ENCODE peak calls at places on chromosomes 6 and 20, in six cellular contexts. E is heart left ventricle; Y is adrenal gland; U is hepatocyte; L is neural progenitor cell; F is CD8-positive, alpha-beta T cell. X is an unnamed sample.
A peak's percentile ranks its signal among the peaks of the same experiment; 100 is the strongest.

GRCh38 chr6:13395272-13396237 is 67.2 kb upstream of the TBC1D7 start:
- DNase-seq in E (peak; percentile 76), Y (peak; percentile 94), U (peak; percentile 58), L (no peak), F (no peak), X (peak; percentile 81)

GRCh38 chr20:367486-367887 is 13.1 kb upstream of the TRIB3 start:
- DNase-seq in E (no peak), Y (no peak), U (no peak), L (no peak), F (no peak), X (no peak)

GRCh38 chr6:81734081-81734480 is 18.4 kb downstream of the TENT5A start:
- DNase-seq in E (no peak), Y (no peak), U (no peak), L (no peak), F (no peak), X (no peak)

GRCh38 chr6:112690497-112691202 is 343.5 kb downstream of the RFPL4B start:
- DNase-seq in E (no peak), Y (no peak), U (no peak), L (no peak), F (no peak), X (no peak)

GRCh38 chr6:125073071-125073470 is 80.5 kb upstream of the TPD52L1 start:
- DNase-seq in E (no peak), Y (no peak), U (no peak), L (no peak), F (no peak), X (no peak)

GRCh38 chr6:155561262-155561970 is 105.8 kb upstream of the NOX3 start:
- DNase-seq in E (no peak), Y (no peak), U (peak; percentile 7), L (no peak), F (no peak), X (no peak)

GRCh38 chr6:94862116-94862515 is 715.2 kb upstream of the MANEA start:
- DNase-seq in E (no peak), Y (no peak), U (no peak), L (no peak), F (no peak), X (no peak)

GRCh38 chr6:36501686-36502085 is 45.6 kb downstream of the STK38 start:
- DNase-seq in E (no peak), Y (no peak), U (no peak), L (no peak), F (no peak), X (no peak)

GRCh38 chr6:167225903-167226508 is 65.1 kb upstream of the UNC93A start:
- DNase-seq in E (no peak), Y (no peak), U (no peak), L (no peak), F (no peak), X (no peak)

GRCh38 chr6:117491916-117492315 is 9.4 kb downstream of the DCBLD1 start:
- DNase-seq in E (no peak), Y (no peak), U (no peak), L (no peak), F (no peak), X (no peak)

GRCh38 chr6:117489003-117489402 is 6.5 kb downstream of the DCBLD1 start:
- DNase-seq in E (no peak), Y (no peak), U (no peak), L (no peak), F (no peak), X (no peak)

GRCh38 chr6:117484052-117484646 is 1.7 kb downstream of the DCBLD1 start:
- DNase-seq in E (no peak), Y (no peak), U (no peak), L (no peak), F (no peak), X (no peak)

GRCh38 chr6:117485433-117485832 is 3.0 kb downstream of the DCBLD1 start:
- DNase-seq in E (no peak), Y (no peak), U (no peak), L (no peak), F (no peak), X (no peak)

GRCh38 chr6:117487831-117488230 is 5.4 kb downstream of the DCBLD1 start:
- DNase-seq in E (no peak), Y (no peak), U (no peak), L (no peak), F (no peak), X (no peak)
- H3K4me1 ChIP-seq in E (peaks cover 12% of the 10 kb centered on the region), Y (peaks cover 5% of the 10 kb centered on the region), U (peaks cover 8% of the 10 kb centered on the region), L (no peaks in the 10 kb centered on the region), F (peaks cover 5% of the 10 kb centered on the region), X (peaks cover 20% of the 10 kb centered on the region)

DNA sequence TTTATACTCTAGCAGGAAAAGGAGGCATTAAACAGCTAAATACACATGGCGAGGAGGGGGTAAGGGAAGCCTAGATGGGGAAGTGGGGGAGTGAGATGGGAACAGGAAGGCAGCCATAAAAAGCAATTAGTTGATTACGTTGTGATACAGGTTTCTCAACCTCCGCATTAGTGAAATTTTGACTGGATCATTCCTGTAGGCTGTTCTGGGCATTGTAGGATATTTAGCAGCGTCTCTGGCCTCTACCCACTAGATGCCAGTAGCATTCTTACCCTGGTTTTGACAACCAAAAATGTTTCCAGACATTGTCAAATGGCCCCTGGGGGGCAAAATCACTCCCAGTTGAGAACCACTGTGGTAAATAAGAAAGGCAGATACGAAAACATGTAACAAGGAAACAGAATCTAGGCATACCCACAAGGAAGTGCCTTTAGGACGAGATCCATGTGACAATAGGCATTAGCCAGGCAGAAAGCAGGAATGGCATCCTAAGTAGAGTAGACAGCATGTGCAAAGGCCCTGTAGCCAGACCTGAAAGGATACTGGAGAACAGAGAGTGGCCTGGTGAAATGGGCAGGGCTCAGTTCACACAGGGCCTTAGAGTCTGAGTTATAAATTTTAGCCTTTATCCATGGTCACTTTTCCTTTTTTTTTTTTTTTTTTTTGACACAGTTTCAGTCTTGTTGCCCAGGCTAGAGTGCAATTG is 25.8 kb upstream of the PTPN1 start:
- DNase-seq in E (no peak), Y (no peak), U (no peak), L (no peak), F (no peak), X (no peak)
- H3K4me3 ChIP-seq in E (peak overlapping the region; percentile 54), Y (no peak overlapping the region), U (no peak overlapping the region), L (no peak overlapping the region), F (peak overlapping the region; percentile 36), X (peak overlapping the region; percentile 60)

GRCh38 chr20:5932796-5933195 is 17.5 kb downstream of the TRMT6 start:
- DNase-seq in E (no peak), Y (no peak), U (no peak), L (no peak), F (no peak), X (no peak)

GRCh38 chr20:5938456-5939029 is 11.8 kb downstream of the TRMT6 start:
- DNase-seq in E (no peak), Y (no peak), U (no peak), L (no peak), F (no peak), X (no peak)

GRCh38 chr20:5935384-5935783 is 14.9 kb downstream of the TRMT6 start:
- DNase-seq in E (no peak), Y (no peak), U (no peak), L (no peak), F (no peak), X (no peak)

GRCh38 chr20:5931411-5931810 is 18.9 kb downstream of the TRMT6 start:
- DNase-seq in E (no peak), Y (no peak), U (no peak), L (no peak), F (no peak), X (no peak)

GRCh38 chr20:5933802-5934436 is 16.4 kb downstream of the TRMT6 start:
- DNase-seq in E (no peak), Y (peak; percentile 25), U (no peak), L (peak; percentile 18), F (no peak), X (no peak)
- TF ChIP-seq CTCF in E (peak; percentile 11), Y (peak; percentile 21), U (peak; percentile 33), L (peak; percentile 40), F (no peak), X (peak; percentile 5)

GRCh38 chr6:30750379-30750668 is 6.0 kb upstream of the IER3 start:
- DNase-seq in E (no peak), Y (no peak), U (no peak), L (no peak), F (no peak), X (no peak)
- H3K4me1 ChIP-seq in E (peaks cover 50% of the 10 kb centered on the region), Y (peaks cover 31% of the 10 kb centered on the region), U (peaks cover 48% of the 10 kb centered on the region), L (no peaks in the 10 kb centered on the region), F (no peaks in the 10 kb centered on the region), X (peaks cover 63% of the 10 kb centered on the region)

GRCh38 chr6:3316818-3317217 is 58.1 kb downstream of the PSMG4 start:
- DNase-seq in E (no peak), Y (no peak), U (no peak), L (no peak), F (no peak), X (no peak)

GRCh38 chr6:3316363-3316762 is 57.6 kb downstream of the PSMG4 start:
- DNase-seq in E (no peak), Y (no peak), U (no peak), L (no peak), F (no peak), X (no peak)

GRCh38 chr6:3318821-3319540 is 60.2 kb downstream of the PSMG4 start:
- DNase-seq in E (no peak), Y (no peak), U (no peak), L (no peak), F (no peak), X (no peak)

GRCh38 chr6:3318226-3318625 is 59.5 kb downstream of the PSMG4 start:
- DNase-seq in E (no peak), Y (no peak), U (no peak), L (no peak), F (peak; percentile 44), X (no peak)

GRCh38 chr6:3317741-3318211 is 59.0 kb downstream of the PSMG4 start:
- DNase-seq in E (no peak), Y (no peak), U (no peak), L (no peak), F (no peak), X (no peak)
- H3K4me3 ChIP-seq in E (no peak overlapping the region), Y (no peak overlapping the region), U (no peak overlapping the region), L (no peak overlapping the region), F (no peak overlapping the region), X (no peak overlapping the region)

DNA sequence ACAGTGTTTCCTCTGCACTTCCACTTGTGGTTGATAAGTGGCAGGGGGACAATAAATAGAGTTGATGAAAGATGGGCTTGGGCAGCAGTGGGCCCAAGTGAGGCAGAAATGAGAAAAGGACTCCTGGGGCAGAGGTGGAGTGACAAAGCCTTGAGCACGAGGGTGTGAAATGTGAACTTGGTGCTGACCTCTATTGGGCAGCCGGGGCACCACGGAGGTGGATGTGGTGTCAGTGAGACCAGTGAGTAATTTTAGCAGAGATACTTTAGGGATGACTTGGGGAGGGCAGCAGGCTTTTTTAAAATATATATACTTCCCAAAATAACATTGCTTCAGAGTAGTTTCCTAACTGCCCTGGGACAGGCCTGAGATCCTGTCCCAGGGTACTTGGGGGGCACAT is 30.6 kb upstream of the MYLK2 start:
- DNase-seq in E (no peak), Y (no peak), U (no peak), L (no peak), F (no peak), X (no peak)
- TF ChIP-seq CTCF in E (no peak), Y (no peak), U (no peak), L (no peak), F (no peak), X (no peak)

X was measured in transverse colon.